ENCODE peak calls at places on chromosomes 16 and 17, in six cellular contexts. W is mucosa of gallbladder; O is head of caudate nucleus; Q is left ventricle myocardium inferior; M is amniotic stem cell; P is naive thymus-derived CD4-positive, alpha-beta T cell. R is an unnamed sample.

GRCh38 chr17:72560303-72561247 is 439.8 kb downstream of the SOX9 start:
- DNase-seq in W (peak), M (no peak), O (peak), P (peak), Q (no peak), R (peak)

GRCh38 chr17:80107231-80108021 is 6.0 kb downstream of the GAA start:
- DNase-seq in Q (no peak), P (no peak), M (no peak), W (no peak), O (no peak), R (peak)

GRCh38 chr16:50494501-50495491 is 53.4 kb upstream of the NKD1 start:
- DNase-seq in W (no peak), P (no peak), M (no peak), Q (no peak), O (no peak), R (no peak)

GRCh38 chr16:24203675-24204074 is 52.5 kb upstream of the CACNG3 start:
- DNase-seq in Q (no peak), M (no peak), P (no peak), W (no peak), O (no peak), R (no peak)

GRCh38 chr17:64327201-64327930 is 63.3 kb downstream of the PECAM1 start:
- DNase-seq in P (no peak), O (no peak), W (no peak), M (no peak), Q (peak), R (no peak)

GRCh38 chr17:28282596-28282995 is 36.4 kb upstream of the TMEM97 start:
- DNase-seq in O (no peak), M (no peak), P (no peak), W (no peak), Q (no peak), R (no peak)

GRCh38 chr16:50276128-50276444 is 9.7 kb downstream of the ADCY7 start:
- DNase-seq in O (no peak), P (no peak), W (no peak), M (no peak), Q (no peak), R (no peak)

GRCh38 chr17:67421869-67422273 is 44.8 kb downstream of the PITPNC1 start:
- DNase-seq in Q (no peak), O (no peak), P (peak), M (peak), W (peak), R (no peak)

GRCh38 chr17:82287849-82288601 is 14.5 kb upstream of the CSNK1D start:
- DNase-seq in W (peak), O (no peak), Q (peak), P (no peak), M (no peak), R (no peak)

GRCh38 chr17:59848778-59849177 is 44.0 kb downstream of the TUBD1 start:
- DNase-seq in P (peak), W (no peak), Q (peak), O (no peak), M (no peak), R (no peak)

GRCh38 chr16:87254734-87255133 is 62.5 kb downstream of the C16orf95 start:
- DNase-seq in P (no peak), M (no peak), W (no peak), Q (no peak), O (no peak), R (no peak)

GRCh38 chr17:79459003-79459655 is 151.7 kb downstream of the RBFOX3 start:
- DNase-seq in O (no peak), P (no peak), M (no peak), W (no peak), Q (no peak), R (peak)

GRCh38 chr17:28973414-28973813 is 22.1 kb upstream of the PHF12 start:
- DNase-seq in P (no peak), W (no peak), M (no peak), O (peak), Q (peak), R (peak)

GRCh38 chr17:36921131-36921851 is 16.0 kb upstream of the LHX1 start:
- DNase-seq in M (no peak), O (peak), Q (no peak), W (no peak), P (peak), R (no peak)

GRCh38 chr17:82278786-82279379 is 5.4 kb upstream of the CSNK1D start:
- DNase-seq in Q (no peak), M (no peak), W (no peak), P (no peak), O (no peak), R (no peak)

GRCh38 chr17:67359960-67360817 is 6.2 kb downstream of the PSMD12 start:
- DNase-seq in O (peak), P (no peak), W (no peak), Q (no peak), M (no peak), R (no peak)

GRCh38 chr17:42518755-42519545 is 17.1 kb upstream of the NAGLU start:
- DNase-seq in W (peak), P (no peak), O (no peak), Q (peak), M (no peak), R (no peak)

GRCh38 chr16:57887711-57888110 is 83.2 kb downstream of the CNGB1 start:
- DNase-seq in Q (no peak), O (no peak), P (no peak), W (no peak), M (no peak), R (no peak)

GRCh38 chr16:10671729-10672128 is 23.0 kb downstream of the TEKT5 start:
- DNase-seq in Q (no peak), W (no peak), P (no peak), M (no peak), O (no peak), R (no peak)

R was measured in dorsolateral prefrontal cortex.